ENCODE peak calls at places on chromosomes 6 and 20, in four cellular contexts. One of them, this sample, is unnamed. For H3K4me1, the result is how much of the 10 kb centered on the place peaks cover.

GRCh38 chr6:7811441-7811840 is 85.5 kb downstream of the BMP6 start:
- DNase-seq in H1: no peak
- DNase-seq in K562: no peak
- DNase-seq in HepG2: no peak
- DNase-seq in this sample: no peak

GRCh38 chr6:5936140-5936539 is 70.6 kb downstream of the NRN1 start:
- DNase-seq in K562: no peak
- DNase-seq in HepG2: no peak
- DNase-seq in H1: no peak
- DNase-seq in this sample: no peak

GRCh38 chr20:23320317-23320716 is 30.3 kb upstream of the NXT1 start:
- DNase-seq in K562: no peak
- DNase-seq in HepG2: peak
- DNase-seq in H1: no peak
- DNase-seq in this sample: peak

GRCh38 chr6:112690497-112691202 is 343.5 kb downstream of the RFPL4B start:
- DNase-seq in H1: no peak
- DNase-seq in HepG2: no peak
- DNase-seq in K562: no peak
- DNase-seq in this sample: no peak

GRCh38 chr20:3788685-3789155 is 2.2 kb upstream of the CENPB start:
- DNase-seq in K562: no peak
- DNase-seq in H1: no peak
- DNase-seq in HepG2: no peak
- DNase-seq in this sample: no peak

GRCh38 chr6:14123331-14124105 is 5.9 kb downstream of the CD83 start:
- DNase-seq in H1: no peak
- DNase-seq in HepG2: no peak
- DNase-seq in K562: no peak
- DNase-seq in this sample: no peak

GRCh38 chr20:2256132-2256531 is 39.7 kb upstream of the TGM3 start:
- DNase-seq in H1: no peak
- DNase-seq in K562: no peak
- DNase-seq in HepG2: no peak
- DNase-seq in this sample: no peak

GRCh38 chr20:4227085-4227821 is 211.9 kb upstream of the RNF24 start:
- DNase-seq in H1: no peak
- DNase-seq in HepG2: peak
- DNase-seq in K562: peak
- DNase-seq in this sample: no peak

GRCh38 chr20:14712302-14712739 is 374.9 kb upstream of the FLRT3 start:
- DNase-seq in H1: no peak
- DNase-seq in K562: no peak
- DNase-seq in HepG2: no peak
- DNase-seq in this sample: no peak

GRCh38 chr20:18524646-18525045 is 16.9 kb downstream of the SEC23B start:
- DNase-seq in H1: no peak
- DNase-seq in HepG2: no peak
- DNase-seq in K562: no peak
- DNase-seq in this sample: no peak

GRCh38 chr6:148559848-148560433 is 186.9 kb upstream of the UST start:
- DNase-seq in HepG2: peak
- DNase-seq in H1: peak
- DNase-seq in K562: peak
- DNase-seq in this sample: peak

GRCh38 chr6:134908906-134909516 is 40.9 kb downstream of the ALDH8A1 start:
- DNase-seq in HepG2: peak
- DNase-seq in H1: no peak
- DNase-seq in K562: no peak
- DNase-seq in this sample: peak

GRCh38 chr6:157244175-157244574 is 79.1 kb downstream of the TMEM242 start:
- DNase-seq in K562: no peak
- DNase-seq in HepG2: no peak
- DNase-seq in H1: no peak
- DNase-seq in this sample: no peak

GRCh38 chr6:132202569-132202968 is 198.7 kb downstream of the MOXD1 start:
- DNase-seq in H1: no peak
- DNase-seq in K562: no peak
- DNase-seq in HepG2: no peak
- DNase-seq in this sample: no peak

GRCh38 chr6:167426074-167426473 is 101.2 kb downstream of the TTLL2 start:
- DNase-seq in HepG2: no peak
- DNase-seq in H1: no peak
- DNase-seq in K562: no peak
- DNase-seq in this sample: no peak

GRCh38 chr6:48074368-48074767 is 36.6 kb downstream of the PTCHD4 start:
- DNase-seq in H1: no peak
- DNase-seq in HepG2: no peak
- DNase-seq in K562: no peak
- DNase-seq in this sample: no peak

GRCh38 chr6:130018830-130019795 is 732 bp downstream of the L3MBTL3 start:
- DNase-seq in HepG2: no peak
- DNase-seq in K562: peak
- DNase-seq in H1: no peak
- DNase-seq in this sample: no peak

GRCh38 chr6:108667984-108668383 is 107.3 kb downstream of the FOXO3 start:
- DNase-seq in K562: no peak
- DNase-seq in H1: no peak
- DNase-seq in HepG2: no peak
- DNase-seq in this sample: no peak

GRCh38 chr6:106735136-106735535 is 105.8 kb downstream of the QRSL1 start:
- DNase-seq in HepG2: no peak
- DNase-seq in H1: no peak
- DNase-seq in K562: no peak
- DNase-seq in this sample: no peak

GRCh38 chr6:166989427-166990034 is 9.7 kb upstream of the CEP43 start:
- DNase-seq in K562: no peak
- DNase-seq in HepG2: peak
- DNase-seq in H1: no peak
- DNase-seq in this sample: no peak

GRCh38 chr20:64010711-64011237 is 25.2 kb upstream of the C20orf204 start:
- DNase-seq in HepG2: no peak
- DNase-seq in H1: no peak
- DNase-seq in K562: no peak
- DNase-seq in this sample: no peak

GRCh38 chr6:134198093-134198492 is 119.8 kb downstream of the SGK1 start:
- DNase-seq in HepG2: peak
- DNase-seq in H1: no peak
- DNase-seq in K562: no peak
- DNase-seq in this sample: no peak

GRCh38 chr20:3612795-3613560 is 50.2 kb downstream of the GFRA4 start:
- DNase-seq in HepG2: no peak
- DNase-seq in K562: no peak
- DNase-seq in H1: no peak
- DNase-seq in this sample: no peak

GRCh38 chr6:70700922-70701876 is 33.5 kb downstream of the SMAP1 start:
- DNase-seq in H1: no peak
- DNase-seq in K562: no peak
- DNase-seq in HepG2: no peak
- DNase-seq in this sample: no peak

GRCh38 chr6:95866732-95867131 is 149.0 kb upstream of the FUT9 start:
- DNase-seq in H1: peak
- DNase-seq in HepG2: peak
- DNase-seq in K562: no peak
- DNase-seq in this sample: peak

GRCh38 chr20:50371878-50372769 is 138.1 kb upstream of the PTPN1 start:
- DNase-seq in H1: no peak
- DNase-seq in K562: no peak
- DNase-seq in HepG2: peak
- DNase-seq in this sample: no peak

GRCh38 chr6:78599526-78599925 is 267.8 kb upstream of the IRAK1BP1 start:
- DNase-seq in H1: no peak
- DNase-seq in K562: no peak
- DNase-seq in HepG2: no peak
- DNase-seq in this sample: no peak

GRCh38 chr6:56949261-56949660 is 5.6 kb upstream of the BEND6 start:
- DNase-seq in K562: no peak
- DNase-seq in HepG2: no peak
- DNase-seq in H1: no peak
- DNase-seq in this sample: no peak

GRCh38 chr6:96814581-96814980 is 22.7 kb downstream of the GPR63 start:
- DNase-seq in H1: no peak
- DNase-seq in HepG2: no peak
- DNase-seq in K562: no peak
- DNase-seq in this sample: no peak

GRCh38 chr20:17654649-17655285 is 27.3 kb downstream of the RRBP1 start:
- DNase-seq in HepG2: peak
- DNase-seq in K562: peak
- DNase-seq in H1: no peak
- DNase-seq in this sample: no peak

GRCh38 chr6:6837541-6838080 is 249.1 kb downstream of the LY86 start:
- DNase-seq in K562: no peak
- DNase-seq in HepG2: no peak
- DNase-seq in H1: no peak
- DNase-seq in this sample: no peak

GRCh38 chr20:51425347-51426106 is 117.0 kb downstream of the NFATC2 start:
- DNase-seq in H1: no peak
- DNase-seq in HepG2: no peak
- DNase-seq in K562: no peak
- DNase-seq in this sample: no peak
- H3K4me1 ChIP-seq in H1: under half
- H3K4me1 ChIP-seq in HepG2: half or more
- H3K4me1 ChIP-seq in K562: under half
- H3K4me1 ChIP-seq in this sample: under half

DNA sequence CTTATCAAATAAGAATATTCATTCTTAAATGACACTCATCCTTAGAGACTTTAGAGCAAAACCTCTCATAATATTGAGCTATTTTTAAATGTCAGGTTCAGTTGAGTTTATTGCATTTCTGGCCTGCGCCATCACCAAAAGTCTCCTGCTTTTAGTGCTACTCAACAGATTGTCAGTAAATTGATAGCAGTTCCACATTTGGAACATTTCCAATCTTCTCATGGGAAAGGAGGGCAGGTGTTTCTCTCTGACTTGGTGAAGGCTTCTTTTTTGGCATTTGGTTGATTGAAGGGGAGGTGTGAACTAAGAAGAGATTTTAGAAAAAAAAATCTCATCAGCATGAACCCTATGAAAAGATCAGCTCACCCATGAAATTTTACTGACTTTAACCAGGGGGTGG is 125.9 kb upstream of the INSM1 start:
- DNase-seq in K562: no peak
- DNase-seq in HepG2: no peak
- DNase-seq in H1: no peak
- DNase-seq in this sample: no peak
- TF ChIP-seq FOSL1 in K562: no peak
- TF ChIP-seq FOSL1 in HepG2: no peak
- TF ChIP-seq FOSL1 in H1: no peak
- TF ChIP-seq FOSL1 in this sample: no peak

GRCh38 chr6:15324427-15324985 is 78.6 kb downstream of the JARID2 start:
- DNase-seq in K562: no peak
- DNase-seq in H1: no peak
- DNase-seq in HepG2: peak
- DNase-seq in this sample: no peak

GRCh38 chr6:15329154-15329781 is 83.4 kb downstream of the JARID2 start:
- DNase-seq in K562: no peak
- DNase-seq in H1: no peak
- DNase-seq in HepG2: no peak
- DNase-seq in this sample: no peak

GRCh38 chr6:15325540-15325955 is 79.7 kb downstream of the JARID2 start:
- DNase-seq in K562: no peak
- DNase-seq in HepG2: no peak
- DNase-seq in H1: no peak
- DNase-seq in this sample: no peak

GRCh38 chr6:15327271-15327670 is 81.4 kb downstream of the JARID2 start:
- DNase-seq in H1: no peak
- DNase-seq in K562: peak
- DNase-seq in HepG2: no peak
- DNase-seq in this sample: peak

DNA sequence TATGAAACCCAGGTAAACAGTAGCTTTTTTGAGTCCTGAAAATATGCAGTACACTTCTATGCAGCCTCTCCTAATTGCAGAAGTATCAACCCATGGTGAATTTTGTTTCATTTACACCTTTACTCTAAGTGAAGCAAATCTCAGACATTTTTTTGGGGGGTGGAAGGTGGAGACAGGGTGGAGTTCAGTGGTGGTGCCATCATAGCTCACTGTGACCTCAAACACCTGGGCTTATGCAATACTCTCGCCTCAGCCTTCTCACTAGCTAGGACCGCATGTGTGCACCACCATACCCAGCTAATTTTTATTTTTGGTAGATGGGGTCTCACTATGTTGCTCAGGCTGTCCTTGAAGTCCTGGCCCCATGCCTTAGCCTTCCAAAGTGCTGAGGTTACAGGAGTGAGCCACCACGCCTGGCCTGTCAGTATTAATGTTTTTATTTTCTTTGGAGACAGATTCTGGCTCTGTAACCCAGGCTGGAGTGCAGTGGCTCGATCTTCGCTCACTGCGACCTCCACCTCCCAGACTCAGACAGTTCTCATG is 80.3 kb downstream of the JARID2 start:
- DNase-seq in HepG2: no peak
- DNase-seq in K562: no peak
- DNase-seq in H1: no peak
- DNase-seq in this sample: no peak
- H3K4me1 ChIP-seq in HepG2: half or more
- H3K4me1 ChIP-seq in K562: under half
- H3K4me1 ChIP-seq in H1: under half
- H3K4me1 ChIP-seq in this sample: half or more

DNA sequence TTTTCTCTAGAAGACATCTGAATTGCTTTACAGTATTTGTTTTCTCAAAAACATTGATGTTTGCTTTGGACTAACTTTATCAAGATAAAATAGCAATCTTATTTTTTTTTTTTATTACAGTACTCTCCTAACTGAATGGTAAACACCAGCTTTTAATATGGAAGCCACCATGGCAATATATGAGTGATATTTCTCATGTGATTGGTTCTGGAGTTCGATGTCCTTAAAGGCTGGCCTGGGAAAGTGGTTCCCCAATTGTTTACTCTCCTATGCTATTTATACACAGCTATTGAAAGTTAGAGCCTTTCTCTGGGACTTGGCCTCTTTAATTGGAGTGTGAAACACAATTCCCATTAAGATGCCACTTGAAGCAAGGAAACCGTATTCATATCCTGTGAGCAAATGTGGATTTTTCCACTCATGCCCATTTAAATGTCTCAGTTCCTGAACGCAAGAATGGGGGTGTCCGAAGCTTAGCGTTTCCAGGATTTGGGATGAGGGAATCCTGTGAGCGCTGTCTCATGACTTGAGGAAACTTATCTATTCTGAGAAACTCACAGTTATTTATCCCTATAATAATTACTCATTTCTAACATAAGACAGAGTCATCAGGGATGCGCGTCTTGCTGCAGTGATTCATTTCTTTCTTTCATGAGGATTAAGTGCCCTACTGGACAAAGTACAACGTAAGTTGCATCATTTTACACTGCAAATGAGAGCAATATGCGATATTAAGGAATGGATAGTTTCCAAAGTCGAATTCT is 143.2 kb upstream of the PREP start:
- DNase-seq in K562: no peak
- DNase-seq in H1: no peak
- DNase-seq in HepG2: no peak
- DNase-seq in this sample: no peak
- TF ChIP-seq FOSL1 in K562: no peak
- TF ChIP-seq FOSL1 in H1: no peak
- TF ChIP-seq FOSL1 in HepG2: no peak
- TF ChIP-seq FOSL1 in this sample: no peak

This sample was measured in HCT116.